ENCODE peak calls at places on chromosomes 6 and 20, in five cellular contexts. I is DND-41, E is ovary, K is AG04450, H is PC-9. P is an unnamed sample.

GRCh38 chr6:106757267-106757666 is 127.9 kb downstream of the QRSL1 start:
- DNase-seq in K (no peak), E (no peak), H (no peak), I (no peak), P (no peak)

GRCh38 chr20:21613512-21613911 is 92.0 kb upstream of the PAX1 start:
- DNase-seq in E (no peak), K (no peak), I (peak), H (no peak), P (no peak)

GRCh38 chr6:11231564-11232176 is 798 bp downstream of the NEDD9 start:
- DNase-seq in I (no peak), K (no peak), E (no peak), H (no peak), P (no peak)

GRCh38 chr6:37631295-37631694 is 66.4 kb downstream of the MDGA1 start:
- DNase-seq in K (no peak), I (no peak), E (no peak), H (peak), P (no peak)

GRCh38 chr20:64049060-64049886 is at the start of gene SOX18:
- DNase-seq in E (no peak), K (no peak), I (no peak), H (no peak), P (no peak)

GRCh38 chr6:41734666-41735426 is 562 bp downstream of the TFEB start:
- DNase-seq in E (peak), I (peak), H (no peak), K (peak), P (peak)

GRCh38 chr6:6631526-6632276 is 43.2 kb downstream of the LY86 start:
- DNase-seq in H (no peak), I (no peak), E (no peak), K (no peak), P (no peak)

GRCh38 chr6:25359891-25360290 is 80.7 kb downstream of the CARMIL1 start:
- DNase-seq in K (no peak), H (no peak), E (no peak), I (no peak), P (no peak)

GRCh38 chr6:110625883-110626282 is 149.5 kb upstream of the SLC22A16 start:
- DNase-seq in H (no peak), I (no peak), K (no peak), E (no peak), P (no peak)

GRCh38 chr6:16562498-16562897 is 198.8 kb downstream of the ATXN1 start:
- DNase-seq in H (no peak), I (no peak), K (no peak), E (no peak), P (no peak)

GRCh38 chr6:137264308-137265075 is 45.3 kb upstream of the IFNGR1 start:
- DNase-seq in H (no peak), I (no peak), E (no peak), K (no peak), P (no peak)

DNA sequence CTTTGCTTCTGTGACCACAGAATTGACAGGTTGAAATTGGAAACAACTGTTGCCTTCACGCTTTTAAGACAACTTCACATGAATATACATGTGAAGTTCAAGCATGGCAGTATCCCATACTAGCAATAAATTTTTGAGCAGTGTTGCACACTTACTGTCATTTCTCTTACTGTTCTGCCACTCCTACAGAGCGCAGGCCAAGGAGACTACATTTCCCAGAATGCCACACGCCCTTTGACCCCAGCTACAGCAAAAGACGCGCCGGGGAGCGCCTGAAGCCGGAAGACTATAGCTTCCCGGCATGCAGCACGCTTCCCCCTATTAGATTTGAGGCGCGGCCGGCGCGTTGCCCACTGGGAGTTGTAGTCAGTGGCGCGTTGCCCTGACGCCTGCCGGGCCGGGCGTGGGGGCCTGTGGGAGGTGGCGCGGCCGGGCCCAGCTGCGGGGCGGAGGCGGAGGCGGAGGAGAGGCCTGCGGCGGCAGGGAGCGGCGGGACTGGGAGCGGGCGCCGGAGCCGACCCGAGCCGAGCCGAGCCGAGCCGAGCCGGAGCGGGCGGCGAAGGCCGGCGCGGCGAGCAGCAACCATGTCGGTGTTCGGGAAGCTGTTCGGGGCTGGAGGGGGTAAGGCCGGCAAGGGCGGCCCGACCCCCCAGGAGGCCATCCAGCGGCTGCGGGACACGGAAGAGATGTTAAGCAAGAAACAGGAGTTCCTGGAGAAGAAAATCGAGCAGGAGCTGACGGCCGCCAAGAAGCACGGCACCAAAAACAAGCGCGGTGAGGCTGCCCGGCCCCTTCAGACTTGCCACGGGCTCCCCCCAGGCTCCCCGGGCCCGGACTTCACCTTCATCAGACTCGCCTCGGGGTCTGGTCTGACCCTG is at the start of gene CHMP4B:
- DNase-seq in I (peak), E (peak), H (peak), K (peak), P (peak)
- TF ChIP-seq CTCF in I (no peak), E (no peak), H (no peak), K (no peak), P (no peak)

DNA sequence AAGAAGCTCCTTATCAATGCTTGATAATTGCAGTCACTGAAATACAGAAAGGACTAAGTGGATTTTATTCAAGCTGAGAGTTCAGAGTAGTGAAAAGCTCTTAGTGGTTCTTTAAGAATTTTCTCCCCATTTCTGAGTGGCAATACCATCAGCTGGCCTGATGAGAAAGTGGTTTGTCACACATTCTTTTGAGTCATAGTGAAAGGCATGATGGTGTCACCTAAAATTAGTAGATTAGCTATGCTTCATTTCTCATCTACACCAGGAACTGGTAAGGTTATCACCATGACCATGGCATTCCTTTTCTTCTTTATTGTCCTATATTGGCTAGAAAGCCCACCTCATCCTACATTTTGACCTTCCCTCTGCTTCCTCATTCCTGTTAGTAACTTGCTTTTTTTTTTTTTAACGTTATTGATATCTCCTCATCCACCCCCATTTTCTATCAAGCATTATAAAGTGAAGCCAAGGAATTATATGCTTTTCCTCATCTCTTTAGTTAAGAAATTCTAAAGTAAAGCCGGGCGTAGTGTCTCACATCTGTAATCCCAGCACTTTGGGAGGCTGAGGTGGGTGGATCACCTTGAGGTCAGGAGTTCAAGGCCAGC is 67.4 kb upstream of the LOC128125822 start:
- DNase-seq in H (peak), K (no peak), I (no peak), E (no peak), P (no peak)
- TF ChIP-seq CTCF in H (no peak), K (no peak), I (no peak), E (no peak), P (no peak)

GRCh38 chr6:128694303-128695009 is 174.1 kb upstream of the PTPRK start:
- DNase-seq in K (no peak), H (no peak), I (no peak), E (no peak), P (no peak)
- TF ChIP-seq CTCF in K (no peak), H (no peak), I (no peak), E (no peak), P (no peak)

DNA sequence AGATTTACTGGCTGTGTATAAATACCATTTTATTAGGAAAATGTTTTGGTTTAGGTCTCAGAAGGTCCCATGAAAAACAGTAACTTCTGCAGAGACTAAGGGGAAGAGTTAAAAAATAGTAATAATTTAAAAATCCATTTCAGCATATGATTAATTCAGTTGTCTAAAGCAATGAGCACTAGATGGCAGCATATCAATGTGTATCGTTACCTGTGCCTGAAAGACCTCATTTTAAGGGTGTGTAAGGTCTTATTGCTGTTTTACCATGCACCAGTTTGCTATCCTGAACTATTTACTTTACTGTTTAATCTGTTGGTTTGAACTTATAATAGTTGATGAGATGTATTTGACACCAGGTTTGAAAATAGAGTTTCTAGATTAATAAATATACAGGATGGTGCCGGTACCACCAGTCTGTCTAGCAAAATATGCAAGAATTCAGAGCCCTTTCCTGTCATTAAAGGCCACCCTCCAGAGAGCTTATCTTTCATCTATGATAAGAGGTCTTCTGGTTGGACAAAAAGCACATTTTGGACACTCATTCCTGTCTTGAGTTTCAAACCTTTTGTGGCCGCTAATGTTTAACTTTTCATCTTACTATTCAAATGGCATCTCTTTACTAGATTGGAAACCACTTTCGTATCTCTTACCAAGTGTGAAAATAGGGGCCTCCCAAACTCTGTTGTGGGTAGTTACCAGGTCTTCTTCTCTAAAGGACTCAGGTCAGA is 8.9 kb upstream of the AHI1 start:
- DNase-seq in K (no peak), I (no peak), E (no peak), H (peak), P (no peak)
- TF ChIP-seq CTCF in K (peak), I (peak), E (peak), H (peak), P (no peak)

GRCh38 chr6:44682987-44683779 is 295.7 kb downstream of the CDC5L start:
- DNase-seq in K (no peak), H (no peak), I (no peak), E (no peak), P (no peak)

GRCh38 chr6:44679906-44680698 is 292.6 kb downstream of the CDC5L start:
- DNase-seq in E (no peak), K (no peak), I (peak), H (no peak), P (no peak)

GRCh38 chr6:44678252-44678935 is 290.9 kb downstream of the CDC5L start:
- DNase-seq in I (no peak), E (no peak), H (no peak), K (no peak), P (no peak)

GRCh38 chr6:44682280-44682679 is 294.8 kb downstream of the CDC5L start:
- DNase-seq in E (no peak), I (no peak), K (no peak), H (no peak), P (no peak)

DNA sequence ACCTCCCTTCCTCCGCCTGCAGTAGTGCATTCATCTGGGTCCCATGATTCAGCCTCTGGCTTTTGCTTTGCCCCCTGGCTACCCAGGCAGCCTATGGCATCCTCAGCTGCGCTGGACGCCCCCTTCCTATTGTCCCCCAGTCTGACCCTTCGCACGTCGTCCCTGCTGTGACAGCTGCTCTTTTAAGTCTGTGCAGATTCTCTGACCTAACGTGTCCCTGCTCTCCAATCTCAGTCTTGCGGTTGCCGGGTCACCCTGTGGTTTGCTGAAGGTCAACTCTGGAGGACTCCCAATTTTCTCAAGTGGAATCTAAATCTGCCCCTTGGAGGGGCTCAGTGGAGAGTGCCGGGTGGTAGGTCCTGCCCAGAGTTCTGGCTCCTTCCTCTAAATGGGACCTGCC is 294.3 kb downstream of the CDC5L start:
- DNase-seq in H (no peak), I (no peak), K (no peak), E (peak), P (no peak)
- TF ChIP-seq CTCF in H (no peak), I (no peak), K (no peak), E (no peak), P (no peak)

GRCh38 chr6:1065986-1066385 is 245.9 kb upstream of the FOXQ1 start:
- DNase-seq in E (no peak), H (no peak), K (no peak), I (no peak), P (no peak)
- TF ChIP-seq CTCF in E (no peak), H (no peak), K (no peak), I (no peak), P (no peak)

GRCh38 chr6:3559561-3559960 is 102.7 kb upstream of the SLC22A23 start:
- DNase-seq in K (no peak), H (no peak), E (no peak), I (no peak), P (no peak)

GRCh38 chr6:3566812-3567211 is 110.0 kb upstream of the SLC22A23 start:
- DNase-seq in E (no peak), H (no peak), I (no peak), K (peak), P (no peak)

GRCh38 chr6:3565291-3565690 is 108.4 kb upstream of the SLC22A23 start:
- DNase-seq in H (no peak), E (no peak), K (no peak), I (no peak), P (no peak)

GRCh38 chr6:3561745-3562144 is 104.9 kb upstream of the SLC22A23 start:
- DNase-seq in K (no peak), I (no peak), E (no peak), H (no peak), P (no peak)
- TF ChIP-seq CTCF in K (peak), I (no peak), E (no peak), H (no peak), P (no peak)

DNA sequence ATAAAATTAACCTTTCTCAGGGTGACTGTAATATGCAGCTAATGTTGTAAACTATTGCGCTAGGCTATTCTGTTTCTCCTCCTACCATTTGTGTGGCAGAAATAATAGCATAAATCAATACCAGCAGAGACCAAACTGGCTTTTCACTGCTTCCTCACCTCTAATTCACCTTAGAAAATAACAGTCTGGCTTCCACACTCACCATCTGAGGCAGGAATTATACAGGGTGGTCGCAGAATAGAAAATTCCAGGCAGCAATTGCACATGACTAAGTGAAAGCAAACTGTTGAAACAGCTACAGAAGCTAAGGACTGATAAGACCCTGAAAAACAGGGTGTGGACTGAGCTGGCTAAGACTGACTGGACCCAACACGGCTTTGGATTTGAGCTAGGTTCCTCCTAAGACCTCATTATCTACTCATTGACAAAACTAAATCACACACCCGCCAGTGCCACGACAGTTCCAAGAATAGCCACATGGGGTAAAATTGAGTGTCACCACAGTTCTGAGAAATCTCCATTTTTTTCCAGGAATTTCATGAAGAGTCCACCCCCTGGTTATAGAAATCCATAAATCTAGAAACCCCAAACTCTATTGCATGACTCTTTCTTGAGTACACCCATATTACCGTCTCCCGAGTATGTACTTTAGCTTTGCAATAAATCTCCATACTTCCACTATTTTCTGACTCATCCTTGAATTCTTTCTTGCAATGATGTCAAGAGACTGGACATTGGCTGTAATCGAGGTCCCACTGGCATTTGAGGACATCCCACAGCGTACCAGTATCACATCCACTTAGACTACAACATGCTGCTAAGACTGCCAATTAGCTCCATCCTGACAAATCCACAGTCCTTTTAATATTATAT is 60.9 kb upstream of the KCNQ5 start:
- DNase-seq in I (no peak), H (no peak), K (no peak), E (no peak), P (no peak)
- TF ChIP-seq CTCF in I (no peak), H (no peak), K (peak), E (no peak), P (peak)